ENCODE peak calls at places on chromosomes 6 and 20, in five cellular contexts. H, X, N, S and W are unnamed samples.

GRCh38 chr20:63027425-63028389 is 20.9 kb upstream of the BHLHE23 start:
- DNase-seq in N (no peak), X (no peak), S (no peak), H (no peak), W (peak; percentile 63)

GRCh38 chr6:49607391-49607982 is 29.2 kb downstream of the RHAG start:
- DNase-seq in S (no peak), N (no peak), H (no peak), X (no peak), W (no peak)

GRCh38 chr20:61753196-61753942 is 312.3 kb downstream of the TAF4 start:
- DNase-seq in S (no peak), N (no peak), X (peak; percentile 55), H (no peak), W (peak; percentile 17)

GRCh38 chr20:973785-974194 is 28.3 kb downstream of the RSPO4 start:
- DNase-seq in N (no peak), S (no peak), H (no peak), X (peak; percentile 58), W (no peak)

GRCh38 chr20:61941721-61942405 is 123.8 kb downstream of the TAF4 start:
- DNase-seq in S (no peak), H (no peak), N (no peak), X (no peak), W (no peak)

GRCh38 chr6:166626177-166627038 is 643 bp downstream of the RPS6KA2 start:
- DNase-seq in X (peak; percentile 56), S (no peak), H (no peak), N (peak; percentile 6), W (no peak)

GRCh38 chr6:11315743-11316437 is 83.4 kb upstream of the NEDD9 start:
- DNase-seq in H (no peak), N (no peak), X (peak; percentile 99), S (no peak), W (no peak)

GRCh38 chr20:62636446-62636845 is 5.9 kb upstream of the SLCO4A1 start:
- DNase-seq in X (no peak), H (no peak), S (no peak), N (no peak), W (no peak)